ENCODE peak calls at places on chromosome 18, in ten cellular contexts. One of them, this sample, is unnamed. For H3K4me1, the result is how much of the 10 kb centered on the place peaks cover.

GRCh38 chr18:1094408-1094807 is 189.7 kb downstream of the ADCYAP1 start:
- DNase-seq in A549: no peak
- DNase-seq in foreskin keratinocyte: no peak
- DNase-seq in kidney: no peak
- DNase-seq in psoas muscle: no peak
- DNase-seq in keratinocyte: no peak
- DNase-seq in ovary: no peak
- DNase-seq in adipocyte: peak
- DNase-seq in right lobe of liver: no peak
- DNase-seq in HAP-1: no peak
- DNase-seq in this sample: no peak

GRCh38 chr18:66749475-66750035 is 145.7 kb upstream of the CDH19 start:
- DNase-seq in keratinocyte: no peak
- DNase-seq in foreskin keratinocyte: no peak
- DNase-seq in ovary: no peak
- DNase-seq in kidney: no peak
- DNase-seq in HAP-1: no peak
- DNase-seq in adipocyte: no peak
- DNase-seq in A549: no peak
- DNase-seq in right lobe of liver: no peak
- DNase-seq in psoas muscle: no peak
- DNase-seq in this sample: no peak

GRCh38 chr18:36212301-36212977 is 25.1 kb downstream of the MOCOS start:
- DNase-seq in A549: no peak
- DNase-seq in adipocyte: peak
- DNase-seq in kidney: no peak
- DNase-seq in HAP-1: no peak
- DNase-seq in right lobe of liver: peak
- DNase-seq in ovary: peak
- DNase-seq in psoas muscle: no peak
- DNase-seq in foreskin keratinocyte: no peak
- DNase-seq in keratinocyte: no peak
- DNase-seq in this sample: no peak

GRCh38 chr18:45165871-45166270 is 449.4 kb upstream of the SLC14A2 start:
- DNase-seq in HAP-1: no peak
- DNase-seq in keratinocyte: no peak
- DNase-seq in A549: no peak
- DNase-seq in ovary: no peak
- DNase-seq in right lobe of liver: no peak
- DNase-seq in adipocyte: no peak
- DNase-seq in psoas muscle: no peak
- DNase-seq in kidney: no peak
- DNase-seq in foreskin keratinocyte: no peak
- DNase-seq in this sample: no peak

GRCh38 chr18:31041346-31042067 is 1.0 kb downstream of the DSC3 start:
- DNase-seq in HAP-1: no peak
- DNase-seq in kidney: peak
- DNase-seq in foreskin keratinocyte: peak
- DNase-seq in ovary: peak
- DNase-seq in A549: no peak
- DNase-seq in right lobe of liver: peak
- DNase-seq in psoas muscle: no peak
- DNase-seq in adipocyte: no peak
- DNase-seq in keratinocyte: no peak
- DNase-seq in this sample: no peak

GRCh38 chr18:58525517-58525916 is 103.4 kb downstream of the ALPK2 start:
- DNase-seq in kidney: no peak
- DNase-seq in foreskin keratinocyte: no peak
- DNase-seq in psoas muscle: no peak
- DNase-seq in keratinocyte: no peak
- DNase-seq in adipocyte: no peak
- DNase-seq in A549: no peak
- DNase-seq in right lobe of liver: no peak
- DNase-seq in ovary: no peak
- DNase-seq in HAP-1: no peak
- DNase-seq in this sample: no peak

GRCh38 chr18:35982404-35983114 is 10.1 kb downstream of the RMP24 start:
- DNase-seq in keratinocyte: no peak
- DNase-seq in A549: no peak
- DNase-seq in foreskin keratinocyte: peak
- DNase-seq in kidney: no peak
- DNase-seq in HAP-1: no peak
- DNase-seq in right lobe of liver: no peak
- DNase-seq in adipocyte: peak
- DNase-seq in psoas muscle: no peak
- DNase-seq in ovary: no peak
- DNase-seq in this sample: no peak

GRCh38 chr18:59554796-59555195 is 142.4 kb downstream of the CCBE1 start:
- DNase-seq in psoas muscle: no peak
- DNase-seq in keratinocyte: no peak
- DNase-seq in HAP-1: no peak
- DNase-seq in kidney: no peak
- DNase-seq in foreskin keratinocyte: peak
- DNase-seq in ovary: no peak
- DNase-seq in A549: no peak
- DNase-seq in adipocyte: no peak
- DNase-seq in right lobe of liver: no peak
- DNase-seq in this sample: no peak

GRCh38 chr18:10926565-10927194 is 222.7 kb downstream of the PIEZO2 start:
- DNase-seq in kidney: no peak
- DNase-seq in HAP-1: no peak
- DNase-seq in foreskin keratinocyte: no peak
- DNase-seq in adipocyte: peak
- DNase-seq in keratinocyte: no peak
- DNase-seq in psoas muscle: no peak
- DNase-seq in right lobe of liver: no peak
- DNase-seq in A549: no peak
- DNase-seq in ovary: peak
- DNase-seq in this sample: no peak

GRCh38 chr18:79405781-79406575 is 10.2 kb downstream of the NFATC1 start:
- DNase-seq in adipocyte: no peak
- DNase-seq in kidney: peak
- DNase-seq in ovary: no peak
- DNase-seq in keratinocyte: no peak
- DNase-seq in HAP-1: no peak
- DNase-seq in A549: no peak
- DNase-seq in right lobe of liver: no peak
- DNase-seq in psoas muscle: no peak
- DNase-seq in foreskin keratinocyte: no peak
- DNase-seq in this sample: no peak

GRCh38 chr18:78634061-78634696 is 345.4 kb upstream of the SALL3 start:
- DNase-seq in psoas muscle: no peak
- DNase-seq in ovary: no peak
- DNase-seq in adipocyte: no peak
- DNase-seq in A549: no peak
- DNase-seq in kidney: no peak
- DNase-seq in HAP-1: no peak
- DNase-seq in foreskin keratinocyte: no peak
- DNase-seq in keratinocyte: no peak
- DNase-seq in right lobe of liver: no peak
- DNase-seq in this sample: no peak

GRCh38 chr18:5132987-5133386 is 64.1 kb downstream of the AKAIN1 start:
- DNase-seq in ovary: no peak
- DNase-seq in foreskin keratinocyte: no peak
- DNase-seq in A549: no peak
- DNase-seq in adipocyte: no peak
- DNase-seq in HAP-1: no peak
- DNase-seq in psoas muscle: no peak
- DNase-seq in keratinocyte: no peak
- DNase-seq in kidney: no peak
- DNase-seq in right lobe of liver: no peak
- DNase-seq in this sample: no peak

GRCh38 chr18:77111449-77112160 is 21.0 kb downstream of the MBP start:
- DNase-seq in right lobe of liver: peak
- DNase-seq in ovary: no peak
- DNase-seq in psoas muscle: no peak
- DNase-seq in adipocyte: no peak
- DNase-seq in keratinocyte: no peak
- DNase-seq in A549: no peak
- DNase-seq in foreskin keratinocyte: peak
- DNase-seq in kidney: peak
- DNase-seq in HAP-1: no peak
- DNase-seq in this sample: no peak
- H3K4me1 ChIP-seq in right lobe of liver: under half
- H3K4me1 ChIP-seq in ovary: under half
- H3K4me1 ChIP-seq in psoas muscle: half or more
- H3K4me1 ChIP-seq in adipocyte: under half
- H3K4me1 ChIP-seq in keratinocyte: half or more
- H3K4me1 ChIP-seq in A549: half or more
- H3K4me1 ChIP-seq in foreskin keratinocyte: under half
- H3K4me1 ChIP-seq in kidney: under half
- H3K4me1 ChIP-seq in HAP-1: under half
- H3K4me1 ChIP-seq in this sample: under half

GRCh38 chr18:74271656-74272055 is 20.1 kb downstream of the CYB5A start:
- DNase-seq in adipocyte: no peak
- DNase-seq in HAP-1: no peak
- DNase-seq in A549: no peak
- DNase-seq in ovary: no peak
- DNase-seq in psoas muscle: no peak
- DNase-seq in kidney: no peak
- DNase-seq in right lobe of liver: no peak
- DNase-seq in keratinocyte: no peak
- DNase-seq in foreskin keratinocyte: peak
- DNase-seq in this sample: no peak

GRCh38 chr18:74275736-74276135 is 16.0 kb downstream of the CYB5A start:
- DNase-seq in kidney: no peak
- DNase-seq in A549: no peak
- DNase-seq in ovary: no peak
- DNase-seq in right lobe of liver: no peak
- DNase-seq in psoas muscle: no peak
- DNase-seq in HAP-1: no peak
- DNase-seq in adipocyte: no peak
- DNase-seq in keratinocyte: no peak
- DNase-seq in foreskin keratinocyte: no peak
- DNase-seq in this sample: no peak

GRCh38 chr18:74274690-74275089 is 17.1 kb downstream of the CYB5A start:
- DNase-seq in adipocyte: no peak
- DNase-seq in right lobe of liver: no peak
- DNase-seq in psoas muscle: no peak
- DNase-seq in ovary: no peak
- DNase-seq in A549: no peak
- DNase-seq in kidney: no peak
- DNase-seq in HAP-1: no peak
- DNase-seq in keratinocyte: no peak
- DNase-seq in foreskin keratinocyte: no peak
- DNase-seq in this sample: no peak

GRCh38 chr18:74276609-74277008 is 15.2 kb downstream of the CYB5A start:
- DNase-seq in ovary: no peak
- DNase-seq in HAP-1: no peak
- DNase-seq in psoas muscle: no peak
- DNase-seq in adipocyte: no peak
- DNase-seq in keratinocyte: no peak
- DNase-seq in right lobe of liver: no peak
- DNase-seq in foreskin keratinocyte: no peak
- DNase-seq in kidney: no peak
- DNase-seq in A549: no peak
- DNase-seq in this sample: no peak

DNA sequence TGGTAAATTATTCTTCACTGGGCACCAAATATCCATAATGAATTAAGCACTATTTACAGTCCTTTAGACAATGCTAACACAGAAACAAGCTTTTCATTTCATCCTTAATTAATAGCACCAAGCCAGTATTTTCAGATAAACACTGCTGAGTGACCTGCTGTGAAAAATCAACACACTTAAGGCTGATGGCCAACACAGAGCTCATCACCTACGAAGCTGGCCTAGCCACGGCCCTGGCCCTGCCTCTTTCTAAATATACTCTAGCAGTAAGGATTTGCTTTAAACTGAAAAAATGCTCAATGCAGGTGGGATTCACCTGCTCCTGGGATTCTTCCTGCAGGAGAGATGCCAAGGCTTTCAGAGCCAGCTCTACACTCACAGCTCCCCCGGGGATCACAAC is 18.4 kb downstream of the CYB5A start:
- DNase-seq in ovary: no peak
- DNase-seq in kidney: no peak
- DNase-seq in keratinocyte: no peak
- DNase-seq in adipocyte: no peak
- DNase-seq in psoas muscle: no peak
- DNase-seq in A549: no peak
- DNase-seq in right lobe of liver: no peak
- DNase-seq in foreskin keratinocyte: no peak
- DNase-seq in HAP-1: no peak
- DNase-seq in this sample: no peak
- H3K4me1 ChIP-seq in ovary: under half
- H3K4me1 ChIP-seq in kidney: half or more
- H3K4me1 ChIP-seq in keratinocyte: under half
- H3K4me1 ChIP-seq in adipocyte: half or more
- H3K4me1 ChIP-seq in psoas muscle: under half
- H3K4me1 ChIP-seq in A549: under half
- H3K4me1 ChIP-seq in right lobe of liver: under half
- H3K4me1 ChIP-seq in foreskin keratinocyte: under half
- H3K4me1 ChIP-seq in HAP-1: under half
- H3K4me1 ChIP-seq in this sample: under half

GRCh38 chr18:62784966-62785413 is 69.6 kb downstream of the PHLPP1 start:
- DNase-seq in HAP-1: no peak
- DNase-seq in keratinocyte: no peak
- DNase-seq in A549: peak
- DNase-seq in psoas muscle: peak
- DNase-seq in foreskin keratinocyte: no peak
- DNase-seq in right lobe of liver: no peak
- DNase-seq in kidney: no peak
- DNase-seq in adipocyte: peak
- DNase-seq in ovary: peak
- DNase-seq in this sample: no peak
- H3K4me1 ChIP-seq in HAP-1: under half
- H3K4me1 ChIP-seq in keratinocyte: under half
- H3K4me1 ChIP-seq in A549: half or more
- H3K4me1 ChIP-seq in psoas muscle: under half
- H3K4me1 ChIP-seq in foreskin keratinocyte: under half
- H3K4me1 ChIP-seq in right lobe of liver: under half
- H3K4me1 ChIP-seq in kidney: under half
- H3K4me1 ChIP-seq in adipocyte: under half
- H3K4me1 ChIP-seq in ovary: under half
- H3K4me1 ChIP-seq in this sample: under half

DNA sequence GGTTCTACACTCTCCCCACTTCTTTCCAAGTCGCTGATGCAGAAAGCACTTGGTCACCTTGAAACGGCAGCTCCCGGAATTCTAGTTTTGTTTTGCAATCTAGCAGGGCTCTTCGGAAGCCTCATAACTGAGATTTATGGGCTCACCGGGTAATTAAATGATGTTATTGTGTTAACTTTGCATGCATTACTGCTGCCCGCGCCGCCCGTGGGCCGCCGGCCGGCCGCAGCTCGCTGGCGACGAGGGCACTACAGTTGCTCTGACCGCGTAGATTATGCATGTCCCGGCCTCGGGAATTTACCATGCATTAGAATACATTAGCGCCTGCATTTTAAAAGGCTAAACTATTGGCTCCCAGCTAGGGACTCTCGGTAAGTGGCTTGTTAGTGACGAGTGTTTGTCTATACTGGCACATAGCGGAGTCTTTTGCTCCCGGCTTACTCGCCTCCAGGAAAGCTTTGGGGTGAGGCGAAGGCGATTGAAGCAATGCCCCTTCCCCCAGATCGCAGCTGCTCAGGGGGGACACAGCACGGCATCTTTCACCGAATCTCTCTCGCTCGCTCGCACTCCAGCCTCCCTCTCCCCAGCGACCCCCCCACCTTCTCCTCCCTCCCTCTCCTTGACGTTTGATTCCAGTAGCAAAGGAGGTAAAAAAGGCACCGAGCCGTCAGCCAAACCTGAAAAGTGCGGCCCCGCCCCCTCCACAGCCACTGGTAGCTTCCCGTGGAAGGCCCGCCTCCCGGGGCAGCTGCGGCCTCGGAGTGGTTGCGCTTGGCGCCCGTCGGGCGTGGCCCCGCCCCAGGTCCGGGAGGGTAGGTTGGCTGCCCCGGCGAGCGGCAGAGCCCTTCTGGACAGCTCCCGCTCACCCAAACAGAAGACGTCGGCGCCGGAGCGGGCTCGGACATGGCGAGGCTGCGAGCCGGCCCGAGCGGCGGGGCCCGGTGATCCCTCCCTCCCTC is at the start of gene ONECUT2:
- DNase-seq in keratinocyte: peak
- DNase-seq in right lobe of liver: peak
- DNase-seq in HAP-1: peak
- DNase-seq in kidney: peak
- DNase-seq in adipocyte: peak
- DNase-seq in foreskin keratinocyte: peak
- DNase-seq in A549: peak
- DNase-seq in ovary: peak
- DNase-seq in psoas muscle: peak
- DNase-seq in this sample: peak
- H3K4me1 ChIP-seq in keratinocyte: under half
- H3K4me1 ChIP-seq in right lobe of liver: under half
- H3K4me1 ChIP-seq in HAP-1: under half
- H3K4me1 ChIP-seq in kidney: under half
- H3K4me1 ChIP-seq in adipocyte: under half
- H3K4me1 ChIP-seq in foreskin keratinocyte: under half
- H3K4me1 ChIP-seq in A549: under half
- H3K4me1 ChIP-seq in ovary: under half
- H3K4me1 ChIP-seq in psoas muscle: under half
- H3K4me1 ChIP-seq in this sample: under half

This sample was measured in PC-9.